ENCODE peak calls at places on chromosomes 11 and 22, in eight cellular contexts. O is mesendoderm; S is heart left ventricle; F is body of pancreas; I is CD8-positive, alpha-beta memory T cell; M is breast epithelium; W is ascending aorta; E is aorta. L is an unnamed sample. For H3K4me1, the result is how much of the 10 kb centered on the place peaks cover.

GRCh38 chr11:134682577-134682976 is 270.5 kb upstream of the B3GAT1 start:
- DNase-seq in F (no peak), S (no peak), O (no peak), E (no peak), W (no peak), I (no peak), M (no peak), L (no peak)

GRCh38 chr11:45371251-45371749 is 85.2 kb upstream of the SYT13 start:
- DNase-seq in E (peak), W (no peak), S (peak), F (peak), M (peak), O (peak), I (peak), L (peak)

GRCh38 chr11:45885274-45885920 is at the start of gene MAPK8IP1:
- DNase-seq in M (no peak), W (no peak), E (no peak), O (peak), S (peak), I (peak), F (peak), L (peak)

GRCh38 chr11:35144811-35145210 is 5.8 kb downstream of the CD44 start:
- DNase-seq in E (no peak), W (no peak), I (no peak), F (no peak), M (no peak), S (no peak), O (no peak), L (no peak)

GRCh38 chr11:69361048-69361447 is 67.1 kb downstream of the MYEOV start:
- DNase-seq in M (peak), I (no peak), O (no peak), W (no peak), S (no peak), E (no peak), F (no peak), L (no peak)

GRCh38 chr22:36286096-36286957 is 33.4 kb downstream of the APOL1 start:
- DNase-seq in W (no peak), F (peak), O (peak), E (peak), S (peak), I (peak), M (peak), L (peak)

GRCh38 chr22:41021655-41022454 is 70.5 kb upstream of the EP300 start:
- DNase-seq in M (peak), F (peak), I (peak), E (peak), S (peak), O (peak), W (peak), L (peak)

GRCh38 chr11:36510567-36511020 is 522 bp upstream of the TRAF6 start:
- DNase-seq in W (no peak), M (no peak), S (no peak), F (no peak), E (no peak), O (no peak), I (no peak), L (no peak)

GRCh38 chr22:30947821-30948454 is 20.6 kb downstream of the MORC2 start:
- DNase-seq in M (no peak), O (peak), S (no peak), I (peak), E (no peak), F (no peak), W (no peak), L (no peak)

GRCh38 chr11:103594283-103594682 is 442.2 kb upstream of the DDI1 start:
- DNase-seq in W (no peak), I (no peak), S (no peak), E (no peak), F (no peak), M (no peak), O (no peak), L (no peak)

GRCh38 chr22:17733484-17733883 is 40.8 kb downstream of the BID start:
- DNase-seq in S (no peak), M (no peak), I (no peak), W (no peak), E (no peak), F (no peak), O (no peak), L (no peak)

GRCh38 chr11:18383388-18384156 is 10.8 kb upstream of the LDHA start:
- DNase-seq in O (peak), S (peak), I (peak), M (peak), E (peak), W (peak), F (peak), L (peak)

GRCh38 chr11:2483426-2483825 is 38.6 kb downstream of the KCNQ1 start:
- DNase-seq in S (no peak), F (peak), W (no peak), M (no peak), I (no peak), O (no peak), E (no peak), L (no peak)

GRCh38 chr22:32378703-32379272 is 21.1 kb downstream of the RFPL3 start:
- DNase-seq in F (no peak), I (no peak), W (no peak), M (no peak), E (no peak), S (no peak), O (peak), L (peak)

GRCh38 chr22:39900306-39901227 is at the start of gene GRAP2:
- DNase-seq in I (peak), F (no peak), E (no peak), S (no peak), M (no peak), W (no peak), O (no peak), L (no peak)

DNA sequence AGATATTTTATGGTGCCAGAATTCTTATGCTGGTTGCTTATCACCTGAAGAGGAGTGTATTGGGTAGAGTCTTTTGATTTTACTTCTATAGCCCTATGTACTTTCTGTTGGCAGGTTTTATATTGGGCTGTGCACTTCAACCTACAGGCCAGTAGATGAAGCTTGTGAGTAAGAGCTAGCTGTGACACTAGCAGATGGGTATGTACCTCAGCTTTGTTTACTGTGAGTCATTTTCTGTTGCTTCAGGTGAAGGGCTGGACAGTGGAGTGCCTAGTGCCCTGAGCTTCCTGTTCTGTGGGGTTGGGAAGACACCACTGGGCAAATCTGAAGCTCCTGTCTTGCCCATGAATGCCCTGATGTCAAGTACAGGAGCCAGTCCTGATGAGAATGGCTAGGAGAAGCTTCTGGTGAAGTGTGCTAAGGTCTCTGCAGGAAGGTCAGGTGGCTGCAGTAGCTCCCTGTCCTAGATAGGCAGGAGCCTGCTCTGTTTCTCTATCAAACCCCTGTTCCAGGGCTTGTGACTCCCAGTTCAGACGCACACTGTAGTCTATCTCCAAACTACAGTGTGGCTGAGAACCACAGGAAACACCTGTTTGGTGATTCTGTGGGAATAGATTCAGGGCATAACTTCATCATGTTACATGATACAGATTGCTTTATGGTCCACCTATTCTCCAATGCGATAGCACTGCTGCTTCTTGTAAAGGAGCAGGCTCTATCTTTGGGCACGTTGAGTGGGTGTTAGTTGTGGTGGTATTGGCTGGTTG is 755.7 kb downstream of the KCNA4 start:
- DNase-seq in M (no peak), W (no peak), I (no peak), S (no peak), E (no peak), F (no peak), O (peak), L (no peak)
- H3K27ac ChIP-seq in M (no peak), W (no peak), I (no peak), S (no peak), E (no peak), F (no peak), O (no peak), L (no peak)

DNA sequence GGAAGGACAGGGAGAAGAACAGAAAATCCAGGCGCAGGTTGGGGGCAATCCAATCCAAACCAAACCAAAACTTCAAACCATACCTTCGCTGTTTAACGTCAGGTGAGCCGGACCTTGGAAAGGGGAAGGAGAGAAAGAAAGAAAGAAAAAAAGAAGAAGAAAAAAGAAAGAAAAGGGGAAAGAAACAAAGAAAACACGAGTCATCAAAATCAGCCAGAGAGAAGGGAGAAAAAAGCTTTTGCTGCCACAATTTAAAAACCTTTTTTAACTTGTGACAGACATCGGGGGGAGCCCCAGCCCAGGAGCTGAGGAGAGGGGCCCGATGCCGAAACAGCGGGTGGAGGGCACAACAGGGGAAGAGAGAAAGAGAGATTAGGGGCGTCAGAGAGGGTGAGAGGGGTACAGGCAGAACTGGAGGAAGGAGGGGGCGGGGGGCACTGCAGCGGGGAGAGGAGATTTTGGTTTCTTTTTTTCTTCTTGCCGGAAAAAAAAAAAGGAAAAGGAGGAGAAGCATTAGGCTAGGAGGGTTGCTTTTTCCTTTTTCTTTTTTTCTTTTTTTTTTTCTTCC is 30.1 kb downstream of the NRXN2 start:
- DNase-seq in W (no peak), I (no peak), E (no peak), M (no peak), O (no peak), S (no peak), F (no peak), L (no peak)
- H3K4me1 ChIP-seq in W (under half), I (under half), E (under half), M (under half), O (under half), S (under half), F (under half), L (under half)

GRCh38 chr22:47836957-47837356 is 1074.5 kb downstream of the TBC1D22A start:
- DNase-seq in M (no peak), E (no peak), F (no peak), W (no peak), O (peak), I (no peak), S (no peak), L (no peak)

GRCh38 chr22:47835726-47836125 is 1073.3 kb downstream of the TBC1D22A start:
- DNase-seq in S (no peak), W (no peak), M (no peak), O (no peak), I (no peak), E (no peak), F (no peak), L (no peak)

GRCh38 chr22:47841166-47841565 is 1078.7 kb downstream of the TBC1D22A start:
- DNase-seq in E (no peak), F (no peak), O (no peak), I (no peak), W (no peak), S (no peak), M (no peak), L (no peak)

GRCh38 chr22:47839586-47840245 is 1077.3 kb downstream of the TBC1D22A start:
- DNase-seq in M (no peak), S (no peak), I (no peak), O (no peak), W (no peak), F (no peak), E (no peak), L (no peak)

GRCh38 chr22:47837703-47838102 is 1075.3 kb downstream of the TBC1D22A start:
- DNase-seq in M (no peak), E (no peak), W (no peak), O (peak), S (no peak), I (no peak), F (peak), L (no peak)
- H3K27ac ChIP-seq in M (no peak), E (no peak), W (no peak), O (no peak), S (no peak), I (no peak), F (no peak), L (no peak)

GRCh38 chr11:63866211-63866610 is 27.3 kb downstream of the MARK2 start:
- DNase-seq in S (no peak), O (no peak), E (peak), M (no peak), W (no peak), I (peak), F (peak), L (peak)
- H3K4me1 ChIP-seq in S (half or more), O (under half), E (under half), M (under half), W (under half), I (half or more), F (half or more), L (under half)

DNA sequence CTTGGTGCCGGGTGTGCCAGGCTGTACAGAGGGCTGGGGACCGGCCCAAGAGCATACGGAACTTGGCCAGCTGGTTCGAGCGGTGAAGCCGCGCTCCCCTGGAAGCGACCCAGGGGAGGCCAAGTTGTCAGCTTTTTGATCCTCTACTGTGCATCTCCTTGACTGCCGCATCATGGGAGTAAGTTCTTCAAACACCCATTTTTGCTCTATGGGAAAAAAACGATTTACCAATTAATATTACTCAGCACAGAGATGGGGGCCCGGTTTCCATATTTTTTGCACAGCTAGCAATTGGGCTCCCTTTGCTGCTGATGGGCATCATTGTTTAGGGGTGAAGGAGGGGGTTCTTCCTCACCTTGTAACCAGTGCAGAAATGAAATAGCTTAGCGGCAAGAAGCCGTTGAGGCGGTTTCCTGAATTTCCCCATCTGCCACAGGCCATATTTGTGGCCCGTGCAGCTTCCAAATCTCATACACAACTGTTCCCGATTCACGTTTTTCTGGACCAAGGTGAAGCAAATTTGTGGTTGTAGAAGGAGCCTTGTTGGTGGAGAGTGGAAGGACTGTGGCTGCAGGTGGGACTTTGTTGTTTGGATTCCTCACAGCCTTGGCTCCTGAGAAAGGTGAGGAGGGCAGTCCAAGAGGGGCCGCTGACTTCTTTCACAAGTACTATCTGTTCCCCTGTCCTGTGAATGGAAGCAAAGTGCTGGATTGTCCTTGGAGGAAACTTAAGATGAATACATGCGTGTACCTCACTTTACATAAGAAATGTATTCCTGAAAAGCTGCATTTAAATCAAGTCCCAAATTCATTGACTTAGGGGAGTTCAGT is 2.1 kb downstream of the FUT4 start:
- DNase-seq in I (no peak), F (no peak), O (no peak), W (no peak), E (no peak), S (no peak), M (no peak), L (no peak)
- H3K27ac ChIP-seq in I (no peak), F (peak), O (no peak), W (peak), E (no peak), S (no peak), M (no peak), L (no peak)

GRCh38 chr11:116586392-116586791 is 186.4 kb downstream of the BUD13 start:
- DNase-seq in F (no peak), M (no peak), E (no peak), I (no peak), W (no peak), S (no peak), O (no peak), L (no peak)
- H3K4me1 ChIP-seq in F (under half), M (under half), E (under half), I (under half), W (under half), S (under half), O (under half), L (under half)